ENCODE peak calls at places on chromosomes 11 and 22, in eight cellular contexts. One of them, this sample, is unnamed.

GRCh38 chr11:76798202-76798581 is 15.0 kb downstream of the TSKU start:
- DNase-seq in K562: no peak
- DNase-seq in CD8-positive, alpha-beta T cell: no peak
- DNase-seq in lower leg skin: no peak
- DNase-seq in neural crest cell: no peak
- DNase-seq in endothelial cell: no peak
- DNase-seq in transverse colon: no peak
- DNase-seq in testis: no peak
- DNase-seq in this sample: no peak

GRCh38 chr11:61718613-61719302 is 33.7 kb upstream of the MYRF start:
- DNase-seq in K562: peak
- DNase-seq in CD8-positive, alpha-beta T cell: no peak
- DNase-seq in testis: no peak
- DNase-seq in transverse colon: no peak
- DNase-seq in endothelial cell: peak
- DNase-seq in lower leg skin: no peak
- DNase-seq in neural crest cell: peak
- DNase-seq in this sample: no peak

GRCh38 chr22:18068381-18068988 is 9.3 kb upstream of the PEX26 start:
- DNase-seq in K562: no peak
- DNase-seq in neural crest cell: no peak
- DNase-seq in endothelial cell: no peak
- DNase-seq in CD8-positive, alpha-beta T cell: no peak
- DNase-seq in transverse colon: no peak
- DNase-seq in testis: no peak
- DNase-seq in lower leg skin: no peak
- DNase-seq in this sample: no peak

GRCh38 chr11:25734592-25735211 is 597.2 kb upstream of the ANO3 start:
- DNase-seq in K562: no peak
- DNase-seq in neural crest cell: no peak
- DNase-seq in lower leg skin: no peak
- DNase-seq in transverse colon: no peak
- DNase-seq in endothelial cell: peak
- DNase-seq in testis: no peak
- DNase-seq in CD8-positive, alpha-beta T cell: no peak
- DNase-seq in this sample: no peak

GRCh38 chr11:34180045-34180813 is 74.8 kb downstream of the NAT10 start:
- DNase-seq in neural crest cell: no peak
- DNase-seq in transverse colon: no peak
- DNase-seq in endothelial cell: no peak
- DNase-seq in lower leg skin: no peak
- DNase-seq in K562: no peak
- DNase-seq in CD8-positive, alpha-beta T cell: no peak
- DNase-seq in testis: no peak
- DNase-seq in this sample: no peak

GRCh38 chr11:36509265-36509664 is 807 bp downstream of the TRAF6 start:
- DNase-seq in K562: peak
- DNase-seq in CD8-positive, alpha-beta T cell: no peak
- DNase-seq in lower leg skin: no peak
- DNase-seq in testis: peak
- DNase-seq in endothelial cell: peak
- DNase-seq in neural crest cell: no peak
- DNase-seq in transverse colon: no peak
- DNase-seq in this sample: no peak

GRCh38 chr11:64649304-64649703 is 58.3 kb downstream of the SLC22A12 start:
- DNase-seq in CD8-positive, alpha-beta T cell: no peak
- DNase-seq in testis: peak
- DNase-seq in neural crest cell: no peak
- DNase-seq in K562: peak
- DNase-seq in transverse colon: no peak
- DNase-seq in endothelial cell: peak
- DNase-seq in lower leg skin: no peak
- DNase-seq in this sample: no peak

GRCh38 chr11:29446132-29446531 is 570.7 kb downstream of the KCNA4 start:
- DNase-seq in testis: no peak
- DNase-seq in transverse colon: no peak
- DNase-seq in CD8-positive, alpha-beta T cell: no peak
- DNase-seq in lower leg skin: no peak
- DNase-seq in neural crest cell: no peak
- DNase-seq in endothelial cell: no peak
- DNase-seq in K562: no peak
- DNase-seq in this sample: no peak

GRCh38 chr11:128447233-128447632 is 140.1 kb downstream of the ETS1 start:
- DNase-seq in transverse colon: no peak
- DNase-seq in neural crest cell: no peak
- DNase-seq in testis: no peak
- DNase-seq in endothelial cell: no peak
- DNase-seq in CD8-positive, alpha-beta T cell: no peak
- DNase-seq in lower leg skin: no peak
- DNase-seq in K562: no peak
- DNase-seq in this sample: no peak

GRCh38 chr11:87239531-87239930 is 201.8 kb downstream of the TMEM135 start:
- DNase-seq in endothelial cell: no peak
- DNase-seq in transverse colon: no peak
- DNase-seq in lower leg skin: no peak
- DNase-seq in K562: no peak
- DNase-seq in neural crest cell: no peak
- DNase-seq in CD8-positive, alpha-beta T cell: no peak
- DNase-seq in testis: no peak
- DNase-seq in this sample: no peak

GRCh38 chr22:39080993-39081513 is 4.0 kb downstream of the APOBEC3G start:
- DNase-seq in endothelial cell: no peak
- DNase-seq in CD8-positive, alpha-beta T cell: no peak
- DNase-seq in lower leg skin: no peak
- DNase-seq in testis: no peak
- DNase-seq in K562: no peak
- DNase-seq in neural crest cell: no peak
- DNase-seq in transverse colon: no peak
- DNase-seq in this sample: no peak

GRCh38 chr11:72579816-72580647 is 94.2 kb downstream of the PDE2A start:
- DNase-seq in endothelial cell: no peak
- DNase-seq in testis: no peak
- DNase-seq in K562: no peak
- DNase-seq in lower leg skin: peak
- DNase-seq in neural crest cell: no peak
- DNase-seq in CD8-positive, alpha-beta T cell: no peak
- DNase-seq in transverse colon: peak
- DNase-seq in this sample: peak

GRCh38 chr22:30224161-30224857 is 22.2 kb downstream of the LIF start:
- DNase-seq in testis: no peak
- DNase-seq in CD8-positive, alpha-beta T cell: no peak
- DNase-seq in endothelial cell: no peak
- DNase-seq in neural crest cell: no peak
- DNase-seq in transverse colon: no peak
- DNase-seq in lower leg skin: no peak
- DNase-seq in K562: no peak
- DNase-seq in this sample: no peak

GRCh38 chr11:116603783-116604323 is 168.9 kb downstream of the BUD13 start:
- DNase-seq in endothelial cell: no peak
- DNase-seq in transverse colon: no peak
- DNase-seq in K562: no peak
- DNase-seq in testis: no peak
- DNase-seq in lower leg skin: peak
- DNase-seq in neural crest cell: no peak
- DNase-seq in CD8-positive, alpha-beta T cell: no peak
- DNase-seq in this sample: no peak

GRCh38 chr22:30902496-30903357 is 65.8 kb downstream of the MORC2 start:
- DNase-seq in endothelial cell: no peak
- DNase-seq in CD8-positive, alpha-beta T cell: no peak
- DNase-seq in lower leg skin: no peak
- DNase-seq in transverse colon: no peak
- DNase-seq in neural crest cell: no peak
- DNase-seq in testis: no peak
- DNase-seq in K562: no peak
- DNase-seq in this sample: no peak

GRCh38 chr22:49687786-49688515 is 139.7 kb downstream of the BRD1 start:
- DNase-seq in neural crest cell: no peak
- DNase-seq in lower leg skin: peak
- DNase-seq in K562: no peak
- DNase-seq in testis: no peak
- DNase-seq in endothelial cell: no peak
- DNase-seq in transverse colon: no peak
- DNase-seq in CD8-positive, alpha-beta T cell: no peak
- DNase-seq in this sample: no peak

GRCh38 chr11:130775306-130776043 is 140.8 kb downstream of the SNX19 start:
- DNase-seq in K562: no peak
- DNase-seq in endothelial cell: no peak
- DNase-seq in testis: no peak
- DNase-seq in neural crest cell: no peak
- DNase-seq in CD8-positive, alpha-beta T cell: no peak
- DNase-seq in transverse colon: no peak
- DNase-seq in lower leg skin: no peak
- DNase-seq in this sample: no peak

GRCh38 chr11:61756452-61757212 is 4.2 kb downstream of the MYRF start:
- DNase-seq in K562: peak
- DNase-seq in neural crest cell: no peak
- DNase-seq in endothelial cell: no peak
- DNase-seq in lower leg skin: no peak
- DNase-seq in CD8-positive, alpha-beta T cell: no peak
- DNase-seq in testis: no peak
- DNase-seq in transverse colon: peak
- DNase-seq in this sample: peak

GRCh38 chr22:31977141-31977781 is 32.9 kb downstream of the YWHAH start:
- DNase-seq in transverse colon: peak
- DNase-seq in endothelial cell: peak
- DNase-seq in neural crest cell: peak
- DNase-seq in testis: peak
- DNase-seq in lower leg skin: peak
- DNase-seq in CD8-positive, alpha-beta T cell: peak
- DNase-seq in K562: peak
- DNase-seq in this sample: peak

GRCh38 chr22:31977939-31978338 is 33.6 kb downstream of the YWHAH start:
- DNase-seq in K562: no peak
- DNase-seq in neural crest cell: no peak
- DNase-seq in testis: no peak
- DNase-seq in lower leg skin: no peak
- DNase-seq in CD8-positive, alpha-beta T cell: no peak
- DNase-seq in endothelial cell: no peak
- DNase-seq in transverse colon: no peak
- DNase-seq in this sample: no peak

GRCh38 chr22:31983911-31984661 is 39.8 kb downstream of the YWHAH start:
- DNase-seq in endothelial cell: no peak
- DNase-seq in transverse colon: no peak
- DNase-seq in K562: no peak
- DNase-seq in lower leg skin: peak
- DNase-seq in CD8-positive, alpha-beta T cell: no peak
- DNase-seq in neural crest cell: no peak
- DNase-seq in testis: peak
- DNase-seq in this sample: no peak

DNA sequence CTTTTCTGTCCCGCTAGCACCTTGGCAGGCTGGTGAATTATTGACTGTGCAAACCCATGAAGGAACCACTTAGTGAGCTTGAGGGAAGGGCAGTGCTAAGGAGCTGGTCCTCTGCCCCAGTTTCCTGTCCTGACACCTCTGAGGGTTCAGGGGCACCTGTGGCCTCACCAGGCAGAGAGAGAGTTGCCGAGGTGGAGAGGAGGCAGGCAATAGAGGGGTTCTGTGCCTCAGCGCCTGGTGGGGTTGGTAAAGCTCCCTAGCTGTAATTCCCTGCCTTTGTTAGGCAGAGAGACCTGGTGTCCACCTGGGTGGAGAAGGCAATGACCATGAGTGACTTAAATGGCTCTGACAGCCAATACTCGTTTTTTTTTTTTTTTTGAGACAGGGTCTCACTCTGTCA is 36.3 kb downstream of the YWHAH start:
- DNase-seq in endothelial cell: no peak
- DNase-seq in CD8-positive, alpha-beta T cell: no peak
- DNase-seq in testis: no peak
- DNase-seq in lower leg skin: peak
- DNase-seq in neural crest cell: no peak
- DNase-seq in K562: no peak
- DNase-seq in transverse colon: no peak
- DNase-seq in this sample: no peak
- TF ChIP-seq CTCF in endothelial cell: no peak
- TF ChIP-seq CTCF in CD8-positive, alpha-beta T cell: no peak
- TF ChIP-seq CTCF in testis: no peak
- TF ChIP-seq CTCF in lower leg skin: no peak
- TF ChIP-seq CTCF in neural crest cell: no peak
- TF ChIP-seq CTCF in K562: no peak
- TF ChIP-seq CTCF in transverse colon: no peak
- TF ChIP-seq CTCF in this sample: no peak

GRCh38 chr11:118438314-118438931 is 2.1 kb downstream of the KMT2A start:
- DNase-seq in neural crest cell: peak
- DNase-seq in lower leg skin: peak
- DNase-seq in endothelial cell: peak
- DNase-seq in CD8-positive, alpha-beta T cell: peak
- DNase-seq in testis: peak
- DNase-seq in transverse colon: peak
- DNase-seq in K562: peak
- DNase-seq in this sample: no peak
- TF ChIP-seq CTCF in neural crest cell: no peak
- TF ChIP-seq CTCF in lower leg skin: no peak
- TF ChIP-seq CTCF in endothelial cell: no peak
- TF ChIP-seq CTCF in CD8-positive, alpha-beta T cell: no peak
- TF ChIP-seq CTCF in testis: no peak
- TF ChIP-seq CTCF in transverse colon: no peak
- TF ChIP-seq CTCF in K562: no peak
- TF ChIP-seq CTCF in this sample: no peak

GRCh38 chr11:88337342-88338222 is at the start of gene CTSC:
- DNase-seq in endothelial cell: peak
- DNase-seq in transverse colon: peak
- DNase-seq in lower leg skin: peak
- DNase-seq in testis: peak
- DNase-seq in CD8-positive, alpha-beta T cell: peak
- DNase-seq in neural crest cell: peak
- DNase-seq in K562: peak
- DNase-seq in this sample: peak
- TF ChIP-seq CTCF in endothelial cell: no peak
- TF ChIP-seq CTCF in transverse colon: peak
- TF ChIP-seq CTCF in lower leg skin: no peak
- TF ChIP-seq CTCF in testis: no peak
- TF ChIP-seq CTCF in CD8-positive, alpha-beta T cell: no peak
- TF ChIP-seq CTCF in neural crest cell: peak
- TF ChIP-seq CTCF in K562: peak
- TF ChIP-seq CTCF in this sample: no peak

DNA sequence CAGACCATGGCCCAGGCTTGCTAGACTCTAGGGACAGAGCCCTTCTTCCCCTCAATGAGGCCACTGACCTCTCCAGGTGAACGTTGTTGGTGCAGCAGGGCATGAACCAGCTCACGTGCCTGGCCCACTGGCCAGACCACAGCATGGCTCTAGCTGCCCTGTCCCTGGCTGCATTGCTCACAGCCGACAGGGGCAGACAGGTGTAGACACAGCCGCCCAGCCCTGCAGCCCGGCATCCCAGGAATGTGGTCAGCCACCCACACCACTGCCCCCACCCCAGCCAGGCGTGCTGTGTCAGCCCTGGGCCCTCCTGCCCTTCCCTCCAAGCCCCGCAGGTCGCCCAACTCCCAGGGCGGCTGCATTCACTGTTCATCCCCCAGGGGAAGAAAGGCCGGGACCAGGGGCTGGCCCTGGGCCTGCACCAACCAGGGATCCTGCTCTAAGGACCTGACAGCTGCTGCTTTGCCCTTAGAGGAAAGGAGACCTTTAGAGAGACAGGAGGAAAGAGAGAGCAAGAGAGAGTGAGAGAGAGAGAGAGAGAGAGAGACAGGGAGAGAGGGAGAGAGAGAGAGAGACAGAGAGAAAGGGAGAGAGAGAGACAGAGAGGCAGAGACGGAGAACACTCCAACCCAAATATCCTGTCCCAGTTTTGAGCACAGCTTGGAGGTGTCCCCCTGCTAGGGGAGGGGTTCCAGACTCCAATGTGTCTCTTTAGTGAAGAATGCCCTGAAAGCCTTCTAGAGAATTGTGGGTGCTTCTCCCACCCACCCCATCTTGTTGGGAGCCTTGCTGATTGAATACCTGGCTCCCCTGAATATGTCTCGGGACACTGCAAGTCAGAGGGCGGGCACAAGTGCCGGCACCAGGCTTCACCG is 44.2 kb upstream of the LINC01488 start:
- DNase-seq in transverse colon: no peak
- DNase-seq in testis: no peak
- DNase-seq in CD8-positive, alpha-beta T cell: no peak
- DNase-seq in endothelial cell: no peak
- DNase-seq in lower leg skin: no peak
- DNase-seq in neural crest cell: no peak
- DNase-seq in K562: no peak
- DNase-seq in this sample: no peak
- TF ChIP-seq CTCF in transverse colon: no peak
- TF ChIP-seq CTCF in testis: no peak
- TF ChIP-seq CTCF in CD8-positive, alpha-beta T cell: no peak
- TF ChIP-seq CTCF in endothelial cell: no peak
- TF ChIP-seq CTCF in lower leg skin: no peak
- TF ChIP-seq CTCF in neural crest cell: no peak
- TF ChIP-seq CTCF in K562: peak
- TF ChIP-seq CTCF in this sample: no peak